ENCODE peak calls at places on chromosomes 3 and 15, in seven cellular contexts. L is mammary epithelial cell, V is ovary, J is GM12865, A is mesothelial cell of epicardium, B is BJ, F is Caco-2. X is an unnamed sample.
A peak's percentile ranks its signal among the peaks of the same experiment; 100 is the strongest.

GRCh38 chr15:41047474-41047873 is 68.6 kb downstream of the INO80 start:
- DNase-seq in B (no peak), J (no peak), L (no peak), A (no peak), V (no peak), F (no peak), X (no peak)

GRCh38 chr3:100437879-100438622 is 36.7 kb downstream of the LNP1 start:
- DNase-seq in B (no peak), L (no peak), A (no peak), F (no peak), J (no peak), V (no peak), X (no peak)

GRCh38 chr3:49722896-49723295 is 855 bp downstream of the GMPPB start:
- DNase-seq in A (peak; percentile 37), J (no peak), F (peak; percentile 36), L (no peak), V (peak; percentile 47), B (no peak), X (peak; percentile 18)

GRCh38 chr3:67018105-67018788 is 20.1 kb downstream of the KBTBD8 start:
- DNase-seq in F (no peak), A (no peak), L (peak; percentile 21), J (peak; percentile 79), V (peak; percentile 11), B (no peak), X (no peak)

GRCh38 chr3:145448436-145448835 is 712.5 kb downstream of the PLOD2 start:
- DNase-seq in L (peak; percentile 36), A (no peak), F (no peak), B (no peak), J (no peak), V (no peak), X (no peak)

GRCh38 chr3:52400275-52400793 is 44.6 kb downstream of the SEMA3G start:
- DNase-seq in F (no peak), V (no peak), A (no peak), L (no peak), J (no peak), B (no peak), X (no peak)

GRCh38 chr15:83106994-83107840 is at the start of gene TM6SF1:
- DNase-seq in F (no peak), A (peak; percentile 49), L (no peak), B (no peak), V (peak; percentile 18), J (peak; percentile 44), X (peak; percentile 57)

GRCh38 chr15:25065876-25066275 is 111.1 kb downstream of the SNRPN start:
- DNase-seq in F (no peak), V (no peak), L (no peak), A (no peak), J (no peak), B (no peak), X (no peak)

GRCh38 chr3:40994611-40995010 is 204.7 kb upstream of the CTNNB1 start:
- DNase-seq in V (no peak), A (no peak), B (no peak), L (peak; percentile 50), J (no peak), F (no peak), X (no peak)

GRCh38 chr3:193391902-193392301 is 13.3 kb upstream of the ATP13A5 start:
- DNase-seq in F (no peak), L (peak; percentile 19), A (no peak), V (no peak), B (no peak), J (no peak), X (no peak)

GRCh38 chr3:23198801-23199200 is 4.3 kb upstream of the UBE2E2 start:
- DNase-seq in J (no peak), A (no peak), L (no peak), B (peak; percentile 12), V (peak; percentile 16), F (no peak), X (no peak)

GRCh38 chr3:161409858-161410257 is 38.5 kb upstream of the SPTSSB start:
- DNase-seq in J (no peak), V (no peak), L (peak; percentile 88), B (no peak), A (no peak), F (no peak), X (no peak)

GRCh38 chr15:90205886-90206285 is 4.8 kb downstream of the SEMA4B start:
- DNase-seq in L (no peak), F (no peak), V (no peak), J (no peak), B (no peak), A (no peak), X (no peak)

GRCh38 chr3:52831500-52832301 is 1.2 kb upstream of the ITIH4 start:
- DNase-seq in F (no peak), L (peak; percentile 60), B (peak; percentile 23), A (no peak), V (peak; percentile 40), J (no peak), X (no peak)

GRCh38 chr3:61811652-61812051 is 250.3 kb downstream of the PTPRG start:
- DNase-seq in B (no peak), J (no peak), L (no peak), F (no peak), V (no peak), A (no peak), X (no peak)

GRCh38 chr3:67113802-67114407 is 115.8 kb downstream of the KBTBD8 start:
- DNase-seq in J (peak; percentile 85), L (peak; percentile 78), B (peak; percentile 36), V (peak; percentile 56), A (peak; percentile 90), F (peak; percentile 74), X (peak; percentile 70)

GRCh38 chr15:39125904-39126303 is 455.0 kb upstream of the THBS1 start:
- DNase-seq in J (peak; percentile 71), L (no peak), F (no peak), V (no peak), A (no peak), B (no peak), X (peak; percentile 56)

GRCh38 chr3:169323580-169324453 is 339.7 kb downstream of the MECOM start:
- DNase-seq in F (no peak), B (no peak), A (no peak), V (no peak), L (peak; percentile 33), J (no peak), X (no peak)

GRCh38 chr3:52176951-52177700 is 20.8 kb upstream of the ALAS1 start:
- DNase-seq in J (no peak), V (no peak), B (no peak), L (no peak), A (no peak), F (no peak), X (no peak)

GRCh38 chr3:196222876-196223595 is 6.7 kb downstream of the SLC51A start:
- DNase-seq in F (no peak), A (no peak), L (peak; percentile 17), B (no peak), J (no peak), V (no peak), X (no peak)

GRCh38 chr15:42138411-42138810 is 18.0 kb downstream of the PLA2G4F start:
- DNase-seq in V (no peak), A (no peak), L (no peak), B (no peak), F (peak; percentile 7), J (no peak), X (no peak)

GRCh38 chr3:195179782-195180489 is 91.0 kb downstream of the XXYLT1 start:
- DNase-seq in F (no peak), J (no peak), L (no peak), V (no peak), B (no peak), A (no peak), X (no peak)

GRCh38 chr3:23698652-23699313 is 107.0 kb upstream of the UBE2E1 start:
- DNase-seq in L (no peak), V (no peak), A (no peak), J (peak; percentile 19), F (no peak), B (no peak), X (no peak)

GRCh38 chr15:40957581-40958051 is 4.3 kb downstream of the CHAC1 start:
- DNase-seq in J (no peak), L (no peak), V (no peak), A (no peak), F (no peak), B (no peak), X (no peak)

GRCh38 chr15:29131336-29132109 is 138.1 kb downstream of the NSMCE3 start:
- DNase-seq in J (no peak), V (no peak), A (no peak), F (no peak), B (no peak), L (no peak), X (no peak)

GRCh38 chr3:156317457-156317856 is 197.1 kb downstream of the KCNAB1 start:
- DNase-seq in A (no peak), V (no peak), L (peak; percentile 70), F (no peak), J (no peak), B (no peak), X (no peak)
- TF ChIP-seq CTCF in A (no peak), V (no peak), L (no peak), F (no peak), J (no peak), B (no peak), X (no peak)

DNA sequence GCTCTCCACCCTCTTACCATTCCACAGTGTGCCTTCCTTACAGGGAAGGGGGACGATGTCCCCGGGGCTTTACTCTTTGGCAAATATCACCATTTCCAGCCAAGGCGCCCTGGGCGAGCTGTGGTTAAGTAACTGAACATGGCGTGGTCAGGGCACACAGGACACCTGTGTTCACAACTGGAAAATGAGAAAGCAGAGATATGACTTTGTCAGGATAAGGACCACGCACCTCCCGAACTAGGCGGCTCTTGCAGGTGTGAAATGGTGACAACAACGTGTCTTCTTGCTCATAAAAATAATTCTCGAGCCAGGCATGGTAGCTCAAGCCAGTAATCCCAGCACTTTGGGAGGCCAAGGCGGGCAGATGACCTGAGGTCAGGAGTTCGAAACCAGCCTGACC is 154.8 kb downstream of the LRRC28 start:
- DNase-seq in V (no peak), A (no peak), L (no peak), J (no peak), B (no peak), F (no peak), X (no peak)
- TF ChIP-seq CTCF in V (no peak), A (no peak), L (no peak), J (no peak), B (no peak), F (no peak), X (no peak)

GRCh38 chr3:138941259-138941885 is 5.6 kb downstream of the FOXL2 start:
- DNase-seq in A (peak; percentile 69), L (no peak), B (no peak), V (peak; percentile 84), J (peak; percentile 43), F (peak; percentile 63), X (no peak)
- TF ChIP-seq CTCF in A (peak; percentile 50), L (peak; percentile 54), B (peak; percentile 65), V (peak; percentile 51), J (peak; percentile 60), F (peak; percentile 88), X (peak; percentile 24)

GRCh38 chr15:51620647-51621046 is 1.9 kb downstream of the DMXL2 start:
- DNase-seq in V (no peak), B (no peak), A (no peak), L (no peak), J (peak; percentile 72), F (no peak), X (peak; percentile 25)

GRCh38 chr15:51622269-51623180 is at the start of gene DMXL2:
- DNase-seq in V (peak; percentile 84), F (peak; percentile 80), B (peak; percentile 27), J (peak; percentile 90), L (peak; percentile 78), A (peak; percentile 92), X (peak; percentile 84)

GRCh38 chr15:51623386-51623938 is 891 bp upstream of the DMXL2 start:
- DNase-seq in V (no peak), F (no peak), L (no peak), A (no peak), J (peak; percentile 30), B (no peak), X (peak; percentile 15)

GRCh38 chr15:51621155-51621554 is 1.4 kb downstream of the DMXL2 start:
- DNase-seq in B (no peak), L (no peak), A (no peak), V (no peak), F (no peak), J (no peak), X (no peak)

GRCh38 chr15:51621917-51622268 is 678 bp downstream of the DMXL2 start:
- DNase-seq in F (peak; percentile 46), A (peak; percentile 56), V (peak; percentile 46), L (peak; percentile 68), B (no peak), J (peak; percentile 80), X (peak; percentile 63)
- TF ChIP-seq CTCF in F (peak; percentile 0), A (no peak), V (no peak), L (no peak), B (peak; percentile 32), J (no peak), X (no peak)

X was measured in GM20000.